ENCODE peak calls at places on chromosomes 13 and 19, in seven cellular contexts. W is SK-N-SH, U is WTC11, Y is A549, B is endothelial cell of umbilical vein, X is HCT116, Z is HepG2. G is an unnamed sample.

GRCh38 chr13:103031332-103031873 is 34.8 kb downstream of the SLC10A2 start:
- DNase-seq in Z (no peak), W (no peak), X (no peak), B (no peak), Y (no peak), U (no peak), G (no peak)

GRCh38 chr19:32469796-32470195 is 64.2 kb downstream of the DPY19L3 start:
- DNase-seq in Y (no peak), Z (no peak), X (no peak), U (no peak), B (no peak), W (no peak), G (no peak)

GRCh38 chr19:5799247-5800241 is 5.3 kb upstream of the NRTN start:
- DNase-seq in B (peak), Z (no peak), W (peak), X (no peak), U (no peak), Y (no peak), G (no peak)

GRCh38 chr19:3683866-3684816 is 16.1 kb downstream of the PIP5K1C start:
- DNase-seq in X (no peak), B (no peak), Y (no peak), W (no peak), Z (no peak), U (no peak), G (peak)

GRCh38 chr13:48942131-48942530 is 33.6 kb upstream of the FNDC3A start:
- DNase-seq in U (no peak), Z (no peak), Y (no peak), B (peak), X (no peak), W (no peak), G (no peak)

GRCh38 chr19:46451352-46451751 is 20.0 kb downstream of the PNMA8A start:
- DNase-seq in U (no peak), B (no peak), Z (no peak), X (no peak), W (no peak), Y (no peak), G (no peak)

GRCh38 chr13:43991773-43992201 is 112.1 kb downstream of the LACC1 start:
- DNase-seq in B (no peak), X (no peak), Z (no peak), Y (no peak), U (no peak), W (no peak), G (no peak)

GRCh38 chr19:8209965-8210659 is 942 bp downstream of the CERS4 start:
- DNase-seq in Y (no peak), U (no peak), B (no peak), Z (no peak), W (no peak), X (no peak), G (peak)

GRCh38 chr13:112747256-112747655 is 57.4 kb downstream of the ATP11A start:
- DNase-seq in Z (no peak), X (no peak), W (no peak), U (no peak), Y (no peak), B (peak), G (no peak)

GRCh38 chr19:46784262-46785053 is 3.9 kb downstream of the SLC1A5 start:
- DNase-seq in W (peak), B (peak), Z (peak), Y (peak), U (peak), X (peak), G (peak)

GRCh38 chr19:13024126-13024957 is 29.1 kb downstream of the NFIX start:
- DNase-seq in W (no peak), X (no peak), U (no peak), Y (no peak), B (peak), Z (no peak), G (no peak)

GRCh38 chr13:67792151-67792665 is 562.1 kb upstream of the PCDH9 start:
- DNase-seq in Y (no peak), B (no peak), Z (no peak), W (no peak), U (no peak), X (no peak), G (no peak)

GRCh38 chr13:42001580-42001979 is 40.7 kb upstream of the VWA8 start:
- DNase-seq in W (no peak), X (no peak), Z (no peak), Y (no peak), U (peak), B (no peak), G (no peak)

GRCh38 chr13:103371271-103371670 is 305.1 kb upstream of the SLC10A2 start:
- DNase-seq in B (no peak), U (no peak), Z (no peak), Y (no peak), W (no peak), X (no peak), G (no peak)

GRCh38 chr13:64912141-64912540 is 2318.0 kb downstream of the PCDH9 start:
- DNase-seq in X (no peak), B (peak), Z (no peak), Y (no peak), U (no peak), W (no peak), G (no peak)

GRCh38 chr19:7340959-7341837 is 7.5 kb upstream of the ARHGEF18 start:
- DNase-seq in X (peak), U (peak), B (peak), W (peak), Z (peak), Y (peak), G (peak)

GRCh38 chr19:51271015-51271600 is 20.2 kb downstream of the SIGLECL1 start:
- DNase-seq in W (peak), U (peak), B (no peak), Y (no peak), X (no peak), Z (no peak), G (peak)

GRCh38 chr19:50300814-50301606 is 28.2 kb downstream of the KCNC3 start:
- DNase-seq in W (no peak), Y (peak), X (peak), Z (peak), B (peak), U (no peak), G (peak)

GRCh38 chr13:40340368-40341085 is 325.9 kb downstream of the FOXO1 start:
- DNase-seq in Z (no peak), B (peak), X (no peak), U (no peak), Y (no peak), W (no peak), G (no peak)

GRCh38 chr13:39684531-39685137 is 29.2 kb downstream of the COG6 start:
- DNase-seq in Y (peak), B (peak), Z (peak), X (peak), U (no peak), W (peak), G (peak)

GRCh38 chr19:4730740-4731171 is 7.1 kb upstream of the DPP9 start:
- DNase-seq in B (peak), X (peak), Y (peak), Z (no peak), W (peak), U (peak), G (peak)

GRCh38 chr13:45518525-45519235 is 53.9 kb downstream of the COG3 start:
- DNase-seq in B (peak), X (no peak), Z (no peak), U (no peak), W (no peak), Y (no peak), G (no peak)

GRCh38 chr13:94387047-94387446 is 92.4 kb downstream of the DCT start:
- DNase-seq in Z (no peak), X (no peak), U (no peak), Y (no peak), B (no peak), W (no peak), G (no peak)

GRCh38 chr19:50897612-50898011 is 13.6 kb downstream of the KLK4 start:
- DNase-seq in X (no peak), B (no peak), U (no peak), W (no peak), Y (no peak), Z (no peak), G (no peak)

GRCh38 chr13:80436571-80437169 is 95.7 kb upstream of the SPRY2 start:
- DNase-seq in U (no peak), W (no peak), B (no peak), Y (no peak), Z (no peak), X (no peak), G (no peak)

GRCh38 chr13:59734393-59734792 is 429.3 kb downstream of the DIAPH3 start:
- DNase-seq in Z (no peak), Y (no peak), U (no peak), B (no peak), W (no peak), X (no peak), G (no peak)

GRCh38 chr19:46076951-46077814 is 36.4 kb upstream of the IGFL4 start:
- DNase-seq in U (peak), Z (peak), W (peak), Y (peak), X (peak), B (peak), G (peak)

GRCh38 chr13:96091164-96091931 is 1.4 kb downstream of the HS6ST3 start:
- DNase-seq in U (peak), X (no peak), W (peak), Z (no peak), Y (no peak), B (peak), G (no peak)

GRCh38 chr13:37136187-37136586 is 30.7 kb upstream of the CSNK1A1L start:
- DNase-seq in Z (no peak), B (peak), Y (no peak), W (no peak), U (no peak), X (no peak), G (no peak)

GRCh38 chr19:51799998-51800848 is 5.3 kb downstream of the FPR3 start:
- DNase-seq in B (no peak), Z (peak), X (no peak), W (no peak), U (no peak), Y (no peak), G (no peak)

GRCh38 chr13:105814219-105814901 is 721.1 kb downstream of the EFNB2 start:
- DNase-seq in X (peak), W (no peak), U (no peak), Y (no peak), Z (no peak), B (no peak), G (no peak)

GRCh38 chr19:51702754-51703654 is 9.9 kb downstream of the SPACA6 start:
- DNase-seq in Y (no peak), B (peak), U (peak), W (peak), X (no peak), Z (no peak), G (no peak)

GRCh38 chr13:52195052-52195837 is 35.8 kb upstream of the NEK3 start:
- DNase-seq in U (peak), Z (no peak), B (peak), W (peak), Y (no peak), X (no peak), G (no peak)

GRCh38 chr13:66468656-66469055 is 761.5 kb downstream of the PCDH9 start:
- DNase-seq in U (no peak), W (no peak), Z (no peak), Y (no peak), X (no peak), B (no peak), G (no peak)

GRCh38 chr13:47639716-47640447 is 361.2 kb downstream of the SUCLA2 start:
- DNase-seq in W (no peak), Z (no peak), U (no peak), Y (no peak), X (no peak), B (no peak), G (no peak)

GRCh38 chr19:6276447-6276846 is 3.3 kb downstream of the MLLT1 start:
- DNase-seq in B (peak), U (no peak), Y (no peak), Z (no peak), W (peak), X (no peak), G (no peak)

DNA sequence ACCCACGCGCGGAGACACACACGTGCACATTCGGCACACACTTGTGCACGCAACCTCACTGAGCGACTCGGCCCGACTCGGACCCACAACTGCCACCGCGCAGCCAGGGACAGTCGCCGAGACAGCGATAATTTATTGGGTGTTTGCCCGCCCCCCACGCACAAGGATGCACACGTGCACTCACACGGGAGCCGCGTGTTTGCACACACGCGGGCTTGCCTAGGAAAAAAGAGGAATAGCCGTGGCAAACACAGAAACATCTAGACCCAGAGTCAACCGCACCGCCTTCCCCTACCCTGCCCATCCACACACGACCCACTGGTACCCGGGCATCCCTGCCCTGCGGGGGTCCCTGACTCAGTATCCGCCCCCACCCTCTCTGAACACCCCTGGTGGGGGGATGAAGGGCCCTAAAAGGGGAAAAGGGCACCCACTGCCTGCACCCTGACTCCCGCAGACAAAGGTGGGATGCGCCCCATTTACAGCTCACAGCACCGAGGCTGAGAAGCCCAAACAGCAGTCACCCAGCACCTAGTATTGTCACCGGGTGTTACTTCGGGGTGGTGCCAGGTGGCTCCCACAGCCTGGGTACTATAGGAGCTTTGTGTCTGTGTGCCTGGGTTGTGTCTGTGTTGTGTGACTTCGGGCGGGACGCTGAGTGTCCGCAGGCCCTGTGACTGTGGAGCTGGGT is 1.0 kb upstream of the SSBP4 start:
- DNase-seq in Z (no peak), U (peak), X (no peak), B (no peak), W (no peak), Y (no peak), G (no peak)
- TF ChIP-seq MAX in Z (no peak), U (no peak), X (no peak), B (peak), W (no peak), Y (peak), G (peak)

DNA sequence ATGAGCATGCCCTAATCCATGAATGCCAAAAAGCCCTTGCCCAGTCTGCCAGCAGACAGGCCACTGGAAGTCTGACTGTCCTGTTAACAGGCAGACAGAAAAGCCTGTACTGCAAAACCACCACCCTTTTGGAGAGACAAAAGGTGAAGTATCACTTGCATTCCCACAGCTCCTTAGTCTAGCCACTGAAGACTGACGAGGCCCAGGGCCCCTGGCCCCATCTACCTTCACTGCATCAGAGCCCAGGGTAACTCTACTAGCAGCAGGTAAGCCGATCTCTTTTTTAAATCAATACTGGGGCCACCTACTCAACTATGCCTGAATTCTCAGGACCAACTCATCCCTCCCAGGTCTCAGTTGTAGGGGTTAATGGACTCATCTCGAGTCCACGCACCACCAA is 45.5 kb downstream of the ZNF93 start:
- DNase-seq in X (no peak), B (no peak), W (no peak), Z (no peak), U (no peak), Y (no peak), G (no peak)
- TF ChIP-seq MAX in X (no peak), B (no peak), W (no peak), Z (no peak), U (no peak), Y (no peak), G (no peak)

GRCh38 chr13:91249370-91249769 is 98.1 kb upstream of the MIR17HG start:
- DNase-seq in X (no peak), Y (no peak), Z (no peak), B (no peak), W (no peak), U (no peak), G (no peak)

GRCh38 chr13:91242652-91243051 is 104.8 kb upstream of the MIR17HG start:
- DNase-seq in U (no peak), Y (no peak), B (no peak), Z (no peak), W (no peak), X (no peak), G (no peak)

GRCh38 chr13:91248249-91248648 is 99.2 kb upstream of the MIR17HG start:
- DNase-seq in Y (no peak), W (no peak), U (no peak), B (no peak), Z (no peak), X (no peak), G (no peak)

GRCh38 chr13:91245283-91245682 is 102.2 kb upstream of the MIR17HG start:
- DNase-seq in W (no peak), B (no peak), Y (no peak), U (no peak), Z (no peak), X (no peak), G (no peak)

GRCh38 chr13:91247768-91248167 is 99.7 kb upstream of the MIR17HG start:
- DNase-seq in X (no peak), U (no peak), Z (no peak), Y (no peak), B (peak), W (peak), G (peak)
- TF ChIP-seq MAX in X (no peak), U (no peak), Z (no peak), Y (no peak), B (no peak), W (no peak), G (no peak)

DNA sequence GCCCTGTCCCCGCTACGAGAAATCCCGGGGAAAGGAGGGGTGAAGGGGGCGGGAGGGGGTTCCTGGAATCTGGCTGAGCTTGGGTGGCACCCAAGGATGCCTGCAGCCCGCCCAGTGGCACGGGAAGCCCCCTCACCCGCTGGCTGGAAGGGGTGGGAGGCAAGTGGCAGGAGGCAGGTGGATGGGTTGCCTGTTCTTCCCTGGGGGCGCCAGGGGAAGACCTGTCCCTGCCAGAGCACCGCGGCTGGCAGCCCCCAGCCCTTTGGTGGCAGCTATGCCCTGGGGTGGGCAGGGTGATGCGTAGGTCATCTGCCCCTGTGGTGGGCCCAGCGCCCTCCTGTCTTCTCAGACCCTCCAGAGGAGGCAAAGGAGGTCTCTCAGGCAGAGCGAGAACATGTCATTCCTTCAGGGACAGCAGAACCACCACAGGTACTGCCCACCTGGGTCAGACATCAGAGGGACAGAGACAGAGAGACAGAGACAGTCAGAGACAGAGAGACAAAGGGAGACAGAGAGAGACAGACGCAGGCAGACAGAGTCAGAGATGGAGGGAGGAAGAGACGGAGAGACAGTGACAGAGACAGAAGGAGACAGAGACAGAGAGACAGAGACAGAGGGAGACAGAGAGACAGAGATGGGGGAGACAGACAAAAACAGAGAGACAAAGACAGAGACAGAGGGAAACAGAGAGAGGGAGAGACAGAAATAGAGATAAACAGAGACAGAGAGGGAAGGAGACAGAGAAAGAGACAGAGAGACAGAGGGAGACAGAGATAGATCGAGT is 36.7 kb downstream of the EFNA2 start:
- DNase-seq in X (no peak), Z (no peak), Y (no peak), B (no peak), U (no peak), W (no peak), G (no peak)
- TF ChIP-seq MAX in X (no peak), Z (no peak), Y (no peak), B (no peak), U (no peak), W (no peak), G (no peak)

GRCh38 chr19:39307233-39307821 is 11.1 kb downstream of the IFNL1 start:
- DNase-seq in W (no peak), B (no peak), Z (no peak), Y (no peak), U (peak), X (no peak), G (no peak)
- TF ChIP-seq MAX in W (no peak), B (no peak), Z (no peak), Y (no peak), U (no peak), X (no peak), G (no peak)

DNA sequence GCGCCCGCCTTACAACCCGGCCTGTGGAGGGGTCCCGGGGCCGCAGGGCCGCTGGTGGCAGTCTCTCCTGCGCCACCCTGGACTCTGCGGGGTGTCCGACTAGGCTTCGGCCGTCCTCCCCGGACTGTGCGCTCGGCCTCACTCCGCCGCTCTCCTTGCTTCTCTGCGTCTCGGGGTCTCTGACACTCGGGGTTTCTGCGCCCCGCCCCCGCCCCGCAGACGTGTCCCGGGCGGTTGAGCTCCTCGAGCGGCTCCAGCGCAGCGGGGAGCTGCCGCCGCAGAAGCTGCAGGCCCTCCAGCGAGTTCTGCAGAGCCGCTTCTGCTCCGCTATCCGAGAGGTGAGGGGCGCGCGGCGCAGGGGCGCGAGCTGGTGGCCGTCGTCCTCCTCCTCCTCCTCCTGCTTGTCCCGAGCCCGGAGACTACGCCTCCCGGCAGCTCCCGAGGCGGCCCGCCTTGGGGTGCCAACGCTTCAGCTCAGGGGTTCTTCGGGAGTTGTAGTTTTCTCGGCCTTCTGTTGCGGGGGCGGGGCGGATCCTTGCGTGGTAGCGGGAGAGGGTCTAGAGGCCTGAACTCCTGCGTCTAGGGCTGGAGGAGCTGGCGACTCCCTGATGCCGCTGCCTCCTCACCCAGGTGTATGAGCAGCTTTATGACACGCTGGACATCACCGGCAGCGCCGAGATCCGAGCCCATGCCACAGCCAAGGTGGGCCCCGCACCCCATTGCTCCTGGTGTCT is 627 bp downstream of the LIN7B start:
- DNase-seq in B (peak), X (no peak), Y (no peak), U (peak), W (peak), Z (peak), G (peak)
- TF ChIP-seq MAX in B (no peak), X (no peak), Y (no peak), U (peak), W (no peak), Z (no peak), G (no peak)